ENCODE peak calls at places on chromosomes 5 and 9, in five cellular contexts. One of them, this sample, is unnamed.

GRCh38 chr9:82598254-82599039 is 464.5 kb downstream of the RASEF start:
- DNase-seq in T-helper 2 cell: no peak
- DNase-seq in HuH-7: no peak
- DNase-seq in GOT3: no peak
- DNase-seq in NCI-H524: no peak
- DNase-seq in this sample: no peak

GRCh38 chr5:57258052-57258451 is 84.2 kb downstream of the GPBP1 start:
- DNase-seq in T-helper 2 cell: no peak
- DNase-seq in NCI-H524: no peak
- DNase-seq in GOT3: no peak
- DNase-seq in HuH-7: no peak
- DNase-seq in this sample: no peak

GRCh38 chr9:128419061-128419925 is 1.4 kb upstream of the CERCAM start:
- DNase-seq in NCI-H524: peak
- DNase-seq in HuH-7: peak
- DNase-seq in T-helper 2 cell: no peak
- DNase-seq in GOT3: no peak
- DNase-seq in this sample: peak

GRCh38 chr5:179382486-179382885 is 37.2 kb upstream of the ADAMTS2 start:
- DNase-seq in GOT3: no peak
- DNase-seq in T-helper 2 cell: no peak
- DNase-seq in HuH-7: no peak
- DNase-seq in NCI-H524: no peak
- DNase-seq in this sample: no peak

GRCh38 chr9:125190371-125190801 is 783 bp upstream of the PPP6C start:
- DNase-seq in NCI-H524: no peak
- DNase-seq in HuH-7: no peak
- DNase-seq in T-helper 2 cell: no peak
- DNase-seq in GOT3: no peak
- DNase-seq in this sample: no peak

GRCh38 chr9:34454571-34455065 is 3.8 kb downstream of the FAM219A start:
- DNase-seq in NCI-H524: no peak
- DNase-seq in HuH-7: no peak
- DNase-seq in GOT3: no peak
- DNase-seq in T-helper 2 cell: no peak
- DNase-seq in this sample: no peak

GRCh38 chr9:21789541-21790037 is 12.8 kb upstream of the MTAP start:
- DNase-seq in T-helper 2 cell: peak
- DNase-seq in HuH-7: no peak
- DNase-seq in GOT3: no peak
- DNase-seq in NCI-H524: peak
- DNase-seq in this sample: peak

GRCh38 chr5:65086234-65086886 is 317.6 kb downstream of the CWC27 start:
- DNase-seq in NCI-H524: no peak
- DNase-seq in T-helper 2 cell: no peak
- DNase-seq in HuH-7: no peak
- DNase-seq in GOT3: no peak
- DNase-seq in this sample: no peak

GRCh38 chr5:99019812-99020697 is 91.2 kb upstream of the CHD1 start:
- DNase-seq in HuH-7: no peak
- DNase-seq in GOT3: no peak
- DNase-seq in NCI-H524: no peak
- DNase-seq in T-helper 2 cell: no peak
- DNase-seq in this sample: no peak

GRCh38 chr5:38032149-38032548 is 192.3 kb upstream of the GDNF start:
- DNase-seq in HuH-7: no peak
- DNase-seq in NCI-H524: no peak
- DNase-seq in GOT3: no peak
- DNase-seq in T-helper 2 cell: no peak
- DNase-seq in this sample: no peak